ENCODE peak calls at places on chromosomes 4 and X, in ten cellular contexts. One of them, this sample, is unnamed.

GRCh38 chr4:143084566-143084965 is 100.2 kb upstream of the USP38 start:
- DNase-seq in CD8-positive, alpha-beta T cell: no peak
- DNase-seq in adipocyte: peak; percentile 13
- DNase-seq in psoas muscle: no peak
- DNase-seq in A673: no peak
- DNase-seq in testis: no peak
- DNase-seq in NT2/D1: no peak
- DNase-seq in HAP-1: no peak
- DNase-seq in CD8-positive, alpha-beta memory T cell: no peak
- DNase-seq in CD4-positive, CD25-positive, alpha-beta regulatory T cell: no peak
- DNase-seq in this sample: no peak

GRCh38 chr4:24260922-24261581 is 323.3 kb downstream of the DHX15 start:
- DNase-seq in CD8-positive, alpha-beta T cell: no peak
- DNase-seq in adipocyte: no peak
- DNase-seq in psoas muscle: no peak
- DNase-seq in A673: no peak
- DNase-seq in testis: no peak
- DNase-seq in NT2/D1: no peak
- DNase-seq in HAP-1: no peak
- DNase-seq in CD8-positive, alpha-beta memory T cell: no peak
- DNase-seq in CD4-positive, CD25-positive, alpha-beta regulatory T cell: no peak
- DNase-seq in this sample: no peak

GRCh38 chr4:87180767-87181166 is 39.7 kb downstream of the KLHL8 start:
- DNase-seq in CD8-positive, alpha-beta T cell: no peak
- DNase-seq in adipocyte: peak; percentile 40
- DNase-seq in psoas muscle: no peak
- DNase-seq in A673: no peak
- DNase-seq in testis: no peak
- DNase-seq in NT2/D1: no peak
- DNase-seq in HAP-1: no peak
- DNase-seq in CD8-positive, alpha-beta memory T cell: no peak
- DNase-seq in CD4-positive, CD25-positive, alpha-beta regulatory T cell: no peak
- DNase-seq in this sample: no peak

GRCh38 chrX:33808636-33809035 is 323.5 kb downstream of the FAM47A start:
- DNase-seq in CD8-positive, alpha-beta T cell: no peak
- DNase-seq in adipocyte: no peak
- DNase-seq in psoas muscle: no peak
- DNase-seq in A673: no peak
- DNase-seq in testis: no peak
- DNase-seq in NT2/D1: no peak
- DNase-seq in HAP-1: no peak
- DNase-seq in CD8-positive, alpha-beta memory T cell: no peak
- DNase-seq in CD4-positive, CD25-positive, alpha-beta regulatory T cell: no peak
- DNase-seq in this sample: no peak

GRCh38 chr4:16125571-16126445 is 42.0 kb upstream of the PROM1 start:
- DNase-seq in CD8-positive, alpha-beta T cell: no peak
- DNase-seq in adipocyte: peak; percentile 24
- DNase-seq in psoas muscle: no peak
- DNase-seq in A673: peak; percentile 42
- DNase-seq in testis: no peak
- DNase-seq in NT2/D1: no peak
- DNase-seq in HAP-1: no peak
- DNase-seq in CD8-positive, alpha-beta memory T cell: no peak
- DNase-seq in CD4-positive, CD25-positive, alpha-beta regulatory T cell: no peak
- DNase-seq in this sample: no peak

GRCh38 chr4:181909368-181909767 is 333.8 kb upstream of the TENM3 start:
- DNase-seq in CD8-positive, alpha-beta T cell: no peak
- DNase-seq in adipocyte: peak; percentile 68
- DNase-seq in psoas muscle: no peak
- DNase-seq in A673: no peak
- DNase-seq in testis: no peak
- DNase-seq in NT2/D1: no peak
- DNase-seq in HAP-1: no peak
- DNase-seq in CD8-positive, alpha-beta memory T cell: no peak
- DNase-seq in CD4-positive, CD25-positive, alpha-beta regulatory T cell: no peak
- DNase-seq in this sample: no peak

GRCh38 chr4:88015659-88016295 is 8.3 kb downstream of the PKD2 start:
- DNase-seq in CD8-positive, alpha-beta T cell: no peak
- DNase-seq in adipocyte: no peak
- DNase-seq in psoas muscle: no peak
- DNase-seq in A673: no peak
- DNase-seq in testis: no peak
- DNase-seq in NT2/D1: no peak
- DNase-seq in HAP-1: no peak
- DNase-seq in CD8-positive, alpha-beta memory T cell: no peak
- DNase-seq in CD4-positive, CD25-positive, alpha-beta regulatory T cell: no peak
- DNase-seq in this sample: no peak

GRCh38 chrX:54633641-54634040 is 103.6 kb downstream of the GNL3L start:
- DNase-seq in CD8-positive, alpha-beta T cell: no peak
- DNase-seq in adipocyte: peak; percentile 19
- DNase-seq in psoas muscle: no peak
- DNase-seq in A673: no peak
- DNase-seq in testis: no peak
- DNase-seq in NT2/D1: peak; percentile 40
- DNase-seq in HAP-1: no peak
- DNase-seq in CD8-positive, alpha-beta memory T cell: no peak
- DNase-seq in CD4-positive, CD25-positive, alpha-beta regulatory T cell: no peak
- DNase-seq in this sample: no peak

GRCh38 chr4:146927710-146928109 is 18.0 kb downstream of the TTC29 start:
- DNase-seq in CD8-positive, alpha-beta T cell: no peak
- DNase-seq in adipocyte: no peak
- DNase-seq in psoas muscle: no peak
- DNase-seq in A673: no peak
- DNase-seq in testis: no peak
- DNase-seq in NT2/D1: no peak
- DNase-seq in HAP-1: no peak
- DNase-seq in CD8-positive, alpha-beta memory T cell: no peak
- DNase-seq in CD4-positive, CD25-positive, alpha-beta regulatory T cell: no peak
- DNase-seq in this sample: no peak

GRCh38 chr4:146932111-146932510 is 13.6 kb downstream of the TTC29 start:
- DNase-seq in CD8-positive, alpha-beta T cell: no peak
- DNase-seq in adipocyte: peak; percentile 14
- DNase-seq in psoas muscle: no peak
- DNase-seq in A673: no peak
- DNase-seq in testis: no peak
- DNase-seq in NT2/D1: no peak
- DNase-seq in HAP-1: no peak
- DNase-seq in CD8-positive, alpha-beta memory T cell: no peak
- DNase-seq in CD4-positive, CD25-positive, alpha-beta regulatory T cell: no peak
- DNase-seq in this sample: no peak

GRCh38 chr4:146930673-146931072 is 15.0 kb downstream of the TTC29 start:
- DNase-seq in CD8-positive, alpha-beta T cell: no peak
- DNase-seq in adipocyte: no peak
- DNase-seq in psoas muscle: no peak
- DNase-seq in A673: no peak
- DNase-seq in testis: no peak
- DNase-seq in NT2/D1: no peak
- DNase-seq in HAP-1: no peak
- DNase-seq in CD8-positive, alpha-beta memory T cell: no peak
- DNase-seq in CD4-positive, CD25-positive, alpha-beta regulatory T cell: no peak
- DNase-seq in this sample: no peak
- H3K9me3 ChIP-seq in CD8-positive, alpha-beta T cell: no peaks in the 10 kb centered on the region
- H3K9me3 ChIP-seq in adipocyte: no peaks in the 10 kb centered on the region
- H3K9me3 ChIP-seq in psoas muscle: no peaks in the 10 kb centered on the region
- H3K9me3 ChIP-seq in A673: no peaks in the 10 kb centered on the region
- H3K9me3 ChIP-seq in testis: no peaks in the 10 kb centered on the region
- H3K9me3 ChIP-seq in NT2/D1: no peaks in the 10 kb centered on the region
- H3K9me3 ChIP-seq in HAP-1: no peaks in the 10 kb centered on the region
- H3K9me3 ChIP-seq in CD8-positive, alpha-beta memory T cell: no peaks in the 10 kb centered on the region
- H3K9me3 ChIP-seq in CD4-positive, CD25-positive, alpha-beta regulatory T cell: no peaks in the 10 kb centered on the region
- H3K9me3 ChIP-seq in this sample: no peaks in the 10 kb centered on the region

GRCh38 chrX:154734101-154734781 is 16.6 kb downstream of the GAB3 start:
- DNase-seq in CD8-positive, alpha-beta T cell: peak; percentile 50
- DNase-seq in adipocyte: peak; percentile 67
- DNase-seq in psoas muscle: peak; percentile 21
- DNase-seq in A673: no peak
- DNase-seq in testis: peak; percentile 70
- DNase-seq in NT2/D1: no peak
- DNase-seq in HAP-1: no peak
- DNase-seq in CD8-positive, alpha-beta memory T cell: peak; percentile 21
- DNase-seq in CD4-positive, CD25-positive, alpha-beta regulatory T cell: no peak
- DNase-seq in this sample: no peak

GRCh38 chrX:154735695-154736393 is 15.0 kb downstream of the GAB3 start:
- DNase-seq in CD8-positive, alpha-beta T cell: no peak
- DNase-seq in adipocyte: peak; percentile 85
- DNase-seq in psoas muscle: peak; percentile 69
- DNase-seq in A673: no peak
- DNase-seq in testis: peak; percentile 71
- DNase-seq in NT2/D1: no peak
- DNase-seq in HAP-1: no peak
- DNase-seq in CD8-positive, alpha-beta memory T cell: no peak
- DNase-seq in CD4-positive, CD25-positive, alpha-beta regulatory T cell: no peak
- DNase-seq in this sample: no peak

GRCh38 chrX:154742623-154743022 is 8.3 kb downstream of the GAB3 start:
- DNase-seq in CD8-positive, alpha-beta T cell: no peak
- DNase-seq in adipocyte: no peak
- DNase-seq in psoas muscle: no peak
- DNase-seq in A673: no peak
- DNase-seq in testis: no peak
- DNase-seq in NT2/D1: no peak
- DNase-seq in HAP-1: no peak
- DNase-seq in CD8-positive, alpha-beta memory T cell: no peak
- DNase-seq in CD4-positive, CD25-positive, alpha-beta regulatory T cell: no peak
- DNase-seq in this sample: no peak

GRCh38 chrX:154739952-154740351 is 10.9 kb downstream of the GAB3 start:
- DNase-seq in CD8-positive, alpha-beta T cell: no peak
- DNase-seq in adipocyte: no peak
- DNase-seq in psoas muscle: no peak
- DNase-seq in A673: no peak
- DNase-seq in testis: no peak
- DNase-seq in NT2/D1: no peak
- DNase-seq in HAP-1: no peak
- DNase-seq in CD8-positive, alpha-beta memory T cell: no peak
- DNase-seq in CD4-positive, CD25-positive, alpha-beta regulatory T cell: no peak
- DNase-seq in this sample: no peak

DNA sequence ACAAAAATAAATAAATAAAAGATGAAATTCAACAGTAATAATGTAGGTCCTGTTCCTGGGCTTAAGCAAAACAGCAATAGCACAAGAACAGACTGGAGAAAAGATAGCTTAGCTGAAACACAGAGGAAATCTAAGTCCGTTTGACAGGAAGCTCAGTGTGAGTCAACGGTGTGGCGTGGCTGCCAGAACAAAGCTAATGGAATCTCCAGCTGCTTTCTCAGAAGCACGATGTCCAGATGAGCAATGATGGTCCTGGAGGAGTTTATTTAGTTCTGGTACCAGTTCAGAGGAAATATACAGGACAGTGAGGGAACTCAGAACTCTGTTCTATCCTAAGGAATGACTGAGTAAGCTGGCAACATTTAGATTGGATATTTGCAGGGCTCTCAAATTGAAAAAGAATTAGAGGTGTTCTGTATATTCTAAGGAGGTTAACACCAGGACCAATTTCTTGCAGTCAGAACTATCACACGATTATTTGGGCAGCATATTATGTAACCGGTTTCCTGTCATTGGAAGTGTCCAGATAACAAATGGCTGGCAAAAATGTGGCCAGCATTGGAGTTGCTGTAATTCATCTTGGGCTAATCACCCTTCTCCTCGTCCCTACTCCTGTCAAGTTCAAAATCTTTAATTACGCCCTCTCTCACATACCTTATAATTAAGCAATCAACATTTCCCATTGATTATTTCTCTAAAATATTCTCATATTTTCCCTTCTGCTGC is 12.7 kb downstream of the GAB3 start:
- DNase-seq in CD8-positive, alpha-beta T cell: peak; percentile 22
- DNase-seq in adipocyte: peak; percentile 70
- DNase-seq in psoas muscle: peak; percentile 55
- DNase-seq in A673: peak; percentile 48
- DNase-seq in testis: peak; percentile 44
- DNase-seq in NT2/D1: no peak
- DNase-seq in HAP-1: no peak
- DNase-seq in CD8-positive, alpha-beta memory T cell: peak; percentile 13
- DNase-seq in CD4-positive, CD25-positive, alpha-beta regulatory T cell: no peak
- DNase-seq in this sample: no peak
- H3K4me1 ChIP-seq in CD8-positive, alpha-beta T cell: peaks cover 61% of the 10 kb centered on the region
- H3K4me1 ChIP-seq in adipocyte: peaks cover 52% of the 10 kb centered on the region
- H3K4me1 ChIP-seq in psoas muscle: peaks cover 15% of the 10 kb centered on the region
- H3K4me1 ChIP-seq in A673: no peaks in the 10 kb centered on the region
- H3K4me1 ChIP-seq in testis: peaks cover 22% of the 10 kb centered on the region
- H3K4me1 ChIP-seq in NT2/D1: no peaks in the 10 kb centered on the region
- H3K4me1 ChIP-seq in HAP-1: peaks cover 3% of the 10 kb centered on the region
- H3K4me1 ChIP-seq in CD8-positive, alpha-beta memory T cell: peaks cover 62% of the 10 kb centered on the region
- H3K4me1 ChIP-seq in CD4-positive, CD25-positive, alpha-beta regulatory T cell: peaks cover 26% of the 10 kb centered on the region
- H3K4me1 ChIP-seq in this sample: no peaks in the 10 kb centered on the region

GRCh38 chrX:136480383-136480782 is 7.4 kb upstream of the BRS3 start:
- DNase-seq in CD8-positive, alpha-beta T cell: no peak
- DNase-seq in adipocyte: no peak
- DNase-seq in psoas muscle: no peak
- DNase-seq in A673: peak; percentile 6
- DNase-seq in testis: no peak
- DNase-seq in NT2/D1: no peak
- DNase-seq in HAP-1: peak; percentile 54
- DNase-seq in CD8-positive, alpha-beta memory T cell: no peak
- DNase-seq in CD4-positive, CD25-positive, alpha-beta regulatory T cell: no peak
- DNase-seq in this sample: no peak

GRCh38 chrX:136476501-136476900 is 11.2 kb upstream of the BRS3 start:
- DNase-seq in CD8-positive, alpha-beta T cell: no peak
- DNase-seq in adipocyte: no peak
- DNase-seq in psoas muscle: no peak
- DNase-seq in A673: no peak
- DNase-seq in testis: no peak
- DNase-seq in NT2/D1: no peak
- DNase-seq in HAP-1: no peak
- DNase-seq in CD8-positive, alpha-beta memory T cell: no peak
- DNase-seq in CD4-positive, CD25-positive, alpha-beta regulatory T cell: no peak
- DNase-seq in this sample: no peak

GRCh38 chrX:136473663-136474062 is 14.1 kb upstream of the BRS3 start:
- DNase-seq in CD8-positive, alpha-beta T cell: no peak
- DNase-seq in adipocyte: no peak
- DNase-seq in psoas muscle: no peak
- DNase-seq in A673: no peak
- DNase-seq in testis: no peak
- DNase-seq in NT2/D1: no peak
- DNase-seq in HAP-1: no peak
- DNase-seq in CD8-positive, alpha-beta memory T cell: no peak
- DNase-seq in CD4-positive, CD25-positive, alpha-beta regulatory T cell: no peak
- DNase-seq in this sample: no peak

GRCh38 chrX:136475236-136475635 is 12.5 kb upstream of the BRS3 start:
- DNase-seq in CD8-positive, alpha-beta T cell: no peak
- DNase-seq in adipocyte: no peak
- DNase-seq in psoas muscle: no peak
- DNase-seq in A673: no peak
- DNase-seq in testis: no peak
- DNase-seq in NT2/D1: no peak
- DNase-seq in HAP-1: no peak
- DNase-seq in CD8-positive, alpha-beta memory T cell: no peak
- DNase-seq in CD4-positive, CD25-positive, alpha-beta regulatory T cell: no peak
- DNase-seq in this sample: no peak

GRCh38 chrX:136477026-136477425 is 10.7 kb upstream of the BRS3 start:
- DNase-seq in CD8-positive, alpha-beta T cell: no peak
- DNase-seq in adipocyte: no peak
- DNase-seq in psoas muscle: no peak
- DNase-seq in A673: no peak
- DNase-seq in testis: no peak
- DNase-seq in NT2/D1: no peak
- DNase-seq in HAP-1: peak; percentile 20
- DNase-seq in CD8-positive, alpha-beta memory T cell: no peak
- DNase-seq in CD4-positive, CD25-positive, alpha-beta regulatory T cell: no peak
- DNase-seq in this sample: peak; percentile 11
- H3K9me3 ChIP-seq in CD8-positive, alpha-beta T cell: no peaks in the 10 kb centered on the region
- H3K9me3 ChIP-seq in adipocyte: no peaks in the 10 kb centered on the region
- H3K9me3 ChIP-seq in psoas muscle: no peaks in the 10 kb centered on the region
- H3K9me3 ChIP-seq in A673: no peaks in the 10 kb centered on the region
- H3K9me3 ChIP-seq in testis: no peaks in the 10 kb centered on the region
- H3K9me3 ChIP-seq in NT2/D1: no peaks in the 10 kb centered on the region
- H3K9me3 ChIP-seq in HAP-1: no peaks in the 10 kb centered on the region
- H3K9me3 ChIP-seq in CD8-positive, alpha-beta memory T cell: no peaks in the 10 kb centered on the region
- H3K9me3 ChIP-seq in CD4-positive, CD25-positive, alpha-beta regulatory T cell: no peaks in the 10 kb centered on the region
- H3K9me3 ChIP-seq in this sample: no peaks in the 10 kb centered on the region

GRCh38 chr4:112708772-112709171 is 71.8 kb downstream of the LARP7 start:
- DNase-seq in CD8-positive, alpha-beta T cell: no peak
- DNase-seq in adipocyte: no peak
- DNase-seq in psoas muscle: no peak
- DNase-seq in A673: no peak
- DNase-seq in testis: no peak
- DNase-seq in NT2/D1: no peak
- DNase-seq in HAP-1: no peak
- DNase-seq in CD8-positive, alpha-beta memory T cell: no peak
- DNase-seq in CD4-positive, CD25-positive, alpha-beta regulatory T cell: no peak
- DNase-seq in this sample: no peak
- H3K4me1 ChIP-seq in CD8-positive, alpha-beta T cell: peaks cover 9% of the 10 kb centered on the region
- H3K4me1 ChIP-seq in adipocyte: peaks cover 11% of the 10 kb centered on the region
- H3K4me1 ChIP-seq in psoas muscle: no peaks in the 10 kb centered on the region
- H3K4me1 ChIP-seq in A673: no peaks in the 10 kb centered on the region
- H3K4me1 ChIP-seq in testis: no peaks in the 10 kb centered on the region
- H3K4me1 ChIP-seq in NT2/D1: no peaks in the 10 kb centered on the region
- H3K4me1 ChIP-seq in HAP-1: peaks cover 16% of the 10 kb centered on the region
- H3K4me1 ChIP-seq in CD8-positive, alpha-beta memory T cell: no peaks in the 10 kb centered on the region
- H3K4me1 ChIP-seq in CD4-positive, CD25-positive, alpha-beta regulatory T cell: peaks cover 10% of the 10 kb centered on the region
- H3K4me1 ChIP-seq in this sample: no peaks in the 10 kb centered on the region